ENCODE peak calls at places on chromosome X, in nine cellular contexts. X is upper lobe of right lung; S is heart left ventricle; T is lower leg skin; G is AG09309; H is left lung; B is CD8-positive, alpha-beta T cell; U is foreskin fibroblast; C is cardiac fibroblast. Q is an unnamed sample.

GRCh38 chrX:132093239-132093860 is 34.5 kb downstream of the FRMD7 start:
- DNase-seq in X (no peak), S (no peak), T (no peak), G (no peak), H (no peak), B (no peak), U (no peak), C (no peak), Q (no peak)

GRCh38 chrX:46758163-46758955 is 559 bp downstream of the SLC9A7 start:
- DNase-seq in X (peak; percentile 66), S (no peak), T (no peak), G (no peak), H (peak; percentile 66), B (peak; percentile 52), U (peak; percentile 39), C (no peak), Q (no peak)

GRCh38 chrX:95505721-95506120 is 1178.9 kb upstream of the DIAPH2 start:
- DNase-seq in X (no peak), S (no peak), T (no peak), G (no peak), H (no peak), B (no peak), U (peak; percentile 0), C (peak; percentile 1), Q (no peak)

GRCh38 chrX:136310411-136310810 is 9.6 kb downstream of the ADGRG4 start:
- DNase-seq in X (no peak), S (no peak), T (no peak), G (no peak), H (no peak), B (no peak), U (peak; percentile 14), C (peak; percentile 5), Q (no peak)

GRCh38 chrX:142711801-142712200 is 313.9 kb upstream of the SPANXN4 start:
- DNase-seq in X (no peak), S (no peak), T (no peak), G (no peak), H (no peak), B (no peak), U (no peak), C (peak; percentile 0), Q (no peak)

GRCh38 chrX:123291623-123292022 is 107.5 kb downstream of the GRIA3 start:
- DNase-seq in X (no peak), S (no peak), T (no peak), G (no peak), H (no peak), B (no peak), U (no peak), C (no peak), Q (no peak)

GRCh38 chrX:155313766-155314165 is 20.6 kb downstream of the CLIC2 start:
- DNase-seq in X (no peak), S (no peak), T (no peak), G (no peak), H (no peak), B (no peak), U (no peak), C (peak; percentile 6), Q (no peak)

GRCh38 chrX:110665636-110666035 is 130.0 kb downstream of the CHRDL1 start:
- DNase-seq in X (peak; percentile 63), S (no peak), T (no peak), G (peak; percentile 3), H (no peak), B (no peak), U (peak; percentile 66), C (peak; percentile 16), Q (no peak)

GRCh38 chrX:133365886-133366611 is 49.2 kb downstream of the GPC4 start:
- DNase-seq in X (no peak), S (no peak), T (no peak), G (no peak), H (no peak), B (no peak), U (peak; percentile 6), C (no peak), Q (no peak)

GRCh38 chrX:15908891-15909290 is 54.3 kb upstream of the AP1S2 start:
- DNase-seq in X (no peak), S (no peak), T (no peak), G (no peak), H (no peak), B (no peak), U (no peak), C (peak; percentile 21), Q (no peak)

GRCh38 chrX:53071064-53071463 is 11.1 kb upstream of the TSPYL2 start:
- DNase-seq in X (no peak), S (no peak), T (peak; percentile 82), G (no peak), H (no peak), B (no peak), U (no peak), C (no peak), Q (no peak)

GRCh38 chrX:53072418-53073114 is 9.6 kb upstream of the TSPYL2 start:
- DNase-seq in X (no peak), S (no peak), T (peak; percentile 76), G (no peak), H (no peak), B (no peak), U (no peak), C (no peak), Q (no peak)

GRCh38 chrX:53074987-53075386 is 7.2 kb upstream of the TSPYL2 start:
- DNase-seq in X (no peak), S (no peak), T (no peak), G (no peak), H (no peak), B (no peak), U (no peak), C (no peak), Q (no peak)

GRCh38 chrX:53073115-53073581 is 9.0 kb upstream of the TSPYL2 start:
- DNase-seq in X (no peak), S (no peak), T (no peak), G (no peak), H (no peak), B (no peak), U (no peak), C (no peak), Q (no peak)

DNA sequence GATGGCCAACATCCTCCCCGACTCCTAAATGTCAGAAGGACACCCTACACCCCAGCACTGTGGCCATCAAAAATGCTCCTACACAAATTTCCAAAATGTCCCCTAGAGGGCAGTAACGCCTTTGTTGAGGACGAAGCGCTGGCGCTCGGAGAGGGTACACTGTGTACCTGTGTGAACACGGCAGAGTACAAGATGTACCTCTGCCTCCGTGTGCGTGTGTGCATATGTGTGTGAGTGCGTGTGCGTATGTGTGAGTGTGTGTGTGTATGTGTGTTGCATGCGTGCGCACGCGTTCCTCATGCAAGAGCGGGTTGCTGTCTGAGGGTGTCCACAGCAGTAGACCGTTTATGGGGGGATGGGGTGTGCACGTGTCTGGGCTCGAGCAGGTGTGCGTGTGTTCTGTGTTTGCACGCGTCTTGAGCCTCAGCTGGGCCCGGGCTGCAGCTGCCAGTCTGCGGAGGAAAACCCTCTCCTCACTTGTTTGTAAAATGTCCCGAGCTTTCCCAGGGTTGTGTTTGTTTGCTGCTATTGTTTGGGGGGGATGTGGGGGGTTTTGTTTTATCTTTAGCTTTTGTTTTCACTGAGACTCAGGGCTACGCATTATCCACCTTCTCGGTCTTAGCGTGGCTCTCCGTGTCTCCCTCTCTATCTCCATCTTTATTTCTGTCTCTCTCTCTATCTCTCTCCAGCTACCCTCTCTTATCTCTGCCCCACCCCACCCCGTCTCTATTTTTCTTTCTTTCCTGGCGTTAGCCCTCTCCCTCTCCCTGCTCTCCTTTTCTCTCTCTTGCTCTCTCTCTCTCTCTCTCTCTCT is 10.4 kb upstream of the TSPYL2 start:
- DNase-seq in X (peak; percentile 80), S (peak; percentile 76), T (peak; percentile 91), G (no peak), H (peak; percentile 77), B (peak; percentile 79), U (peak; percentile 75), C (peak; percentile 68), Q (no peak)
- H3K4me3 ChIP-seq in X (peak overlapping the region; percentile 40), S (peak overlapping the region; percentile 37), T (no peak overlapping the region), G (no peak overlapping the region), H (peak overlapping the region; percentile 31), B (peak overlapping the region; percentile 48), U (peak overlapping the region; percentile 36), C (peak overlapping the region; percentile 15), Q (peak overlapping the region; percentile 62)

DNA sequence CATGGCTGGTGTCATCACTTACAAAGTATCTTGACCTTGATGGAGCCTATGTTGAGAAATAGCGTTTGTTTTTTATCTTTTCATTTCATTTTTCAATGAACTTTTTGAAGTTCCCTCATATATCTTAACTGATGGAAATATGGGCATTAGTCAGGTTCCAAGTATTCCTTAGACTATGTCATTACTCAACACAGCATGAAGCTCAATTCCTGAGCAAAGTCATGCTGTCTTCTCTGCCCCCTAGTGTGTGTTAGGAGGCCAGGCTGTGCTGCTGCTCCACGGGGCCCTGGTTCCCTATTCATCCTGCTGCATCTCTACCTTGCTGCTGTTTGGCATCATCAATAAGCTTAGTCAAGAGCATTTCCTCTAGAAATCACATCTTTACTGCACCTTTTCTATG is 40.9 kb downstream of the GPR143 start:
- DNase-seq in X (no peak), S (no peak), T (no peak), G (no peak), H (no peak), B (no peak), U (peak; percentile 37), C (peak; percentile 50), Q (no peak)
- TF ChIP-seq CTCF in X (no peak), S (no peak), T (no peak), G (peak; percentile 15), H (no peak), B (no peak), U (no peak), C (peak; percentile 36), Q (no peak)

GRCh38 chrX:103063918-103064434 is at the start of gene BEX1:
- DNase-seq in X (peak; percentile 63), S (peak; percentile 42), T (no peak), G (no peak), H (peak; percentile 74), B (no peak), U (peak; percentile 86), C (peak; percentile 64), Q (no peak)
- H3K4me3 ChIP-seq in X (peak within 1 kb of the TSS; percentile 25), S (peak within 1 kb of the TSS; percentile 33), T (no peak within 1 kb of the TSS), G (peak within 1 kb of the TSS; percentile 45), H (peak within 1 kb of the TSS; percentile 23), B (no peak within 1 kb of the TSS), U (no peak within 1 kb of the TSS), C (peak within 1 kb of the TSS; percentile 37), Q (no peak within 1 kb of the TSS)

GRCh38 chrX:84182521-84182920 is 5.5 kb downstream of the RPS6KA6 start:
- DNase-seq in X (no peak), S (no peak), T (no peak), G (no peak), H (no peak), B (no peak), U (no peak), C (no peak), Q (no peak)

GRCh38 chrX:84188320-84188834 is 378 bp upstream of the RPS6KA6 start:
- DNase-seq in X (peak; percentile 76), S (peak; percentile 27), T (peak; percentile 85), G (no peak), H (peak; percentile 71), B (no peak), U (peak; percentile 77), C (peak; percentile 39), Q (no peak)

GRCh38 chrX:84187501-84188319 is at the start of gene RPS6KA6:
- DNase-seq in X (peak; percentile 64), S (peak; percentile 29), T (peak; percentile 85), G (no peak), H (peak; percentile 68), B (no peak), U (peak; percentile 55), C (no peak), Q (no peak)

GRCh38 chrX:84189125-84189524 is 1.1 kb upstream of the RPS6KA6 start:
- DNase-seq in X (no peak), S (no peak), T (no peak), G (no peak), H (no peak), B (no peak), U (peak; percentile 0), C (no peak), Q (no peak)

GRCh38 chrX:84186603-84187358 is 1.2 kb downstream of the RPS6KA6 start:
- DNase-seq in X (no peak), S (no peak), T (no peak), G (no peak), H (no peak), B (no peak), U (peak; percentile 23), C (no peak), Q (no peak)
- TF ChIP-seq CTCF in X (no peak), S (no peak), T (no peak), G (no peak), H (no peak), B (no peak), U (no peak), C (no peak), Q (no peak)